ENCODE peak calls at places on chromosomes 12 and 14, in eight cellular contexts. B, A, G, Y, R, H, Q and T are unnamed samples.

GRCh38 chr12:118058881-118059644 is 1.9 kb downstream of the WSB2 start:
- DNase-seq in G (no peak), Y (no peak), R (no peak), B (no peak), H (no peak), Q (peak), A (no peak), T (no peak)

GRCh38 chr14:90987140-90987539 is 73.3 kb downstream of the RPS6KA5 start:
- DNase-seq in Q (no peak), B (no peak), R (no peak), G (no peak), H (no peak), A (no peak), Y (no peak), T (no peak)

GRCh38 chr12:76670776-76671175 is 93.1 kb upstream of the ZDHHC17 start:
- DNase-seq in G (no peak), Q (no peak), H (no peak), B (no peak), Y (no peak), A (no peak), R (no peak), T (no peak)

GRCh38 chr14:99380402-99380801 is 100.3 kb downstream of the SETD3 start:
- DNase-seq in B (no peak), R (no peak), A (no peak), H (peak), Q (no peak), G (no peak), Y (no peak), T (no peak)

GRCh38 chr12:16955083-16955657 is 349.2 kb upstream of the LMO3 start:
- DNase-seq in Q (no peak), A (no peak), Y (no peak), G (no peak), B (no peak), H (no peak), R (no peak), T (no peak)

GRCh38 chr12:113048716-113049127 is 7.8 kb upstream of the DTX1 start:
- DNase-seq in G (peak), A (peak), B (peak), Q (peak), R (peak), Y (peak), H (peak), T (peak)

GRCh38 chr12:4486049-4486699 is 40.6 kb upstream of the FGF6 start:
- DNase-seq in H (no peak), Y (no peak), Q (no peak), A (no peak), R (no peak), B (no peak), G (no peak), T (no peak)

GRCh38 chr12:81896771-81897170 is 137.6 kb upstream of the PPFIA2 start:
- DNase-seq in G (no peak), H (no peak), A (no peak), B (no peak), Y (no peak), R (no peak), Q (peak), T (no peak)

GRCh38 chr12:19234171-19234704 is 104.7 kb downstream of the PLEKHA5 start:
- DNase-seq in H (peak), Q (peak), B (no peak), A (no peak), Y (no peak), R (no peak), G (no peak), T (no peak)

GRCh38 chr14:105855893-105856675 is 329.7 kb downstream of the TMEM121 start:
- DNase-seq in Q (no peak), R (no peak), A (no peak), G (no peak), H (no peak), B (no peak), Y (peak), T (no peak)

GRCh38 chr12:176321-177181 is 37.4 kb downstream of the SLC6A12 start:
- DNase-seq in G (no peak), Q (no peak), Y (no peak), B (no peak), H (no peak), A (no peak), R (no peak), T (no peak)

GRCh38 chr12:108560752-108561719 is at the start of gene SART3:
- DNase-seq in Y (peak), B (peak), Q (peak), R (peak), A (peak), G (peak), H (peak), T (peak)

GRCh38 chr14:105273062-105273461 is 24.7 kb downstream of the BTBD6 start:
- DNase-seq in A (no peak), Y (no peak), B (no peak), Q (peak), G (no peak), R (no peak), H (no peak), T (no peak)

GRCh38 chr12:5515458-5515857 is 83.5 kb downstream of the NTF3 start:
- DNase-seq in Q (no peak), R (no peak), H (no peak), Y (no peak), G (no peak), B (no peak), A (no peak), T (no peak)

GRCh38 chr12:96648941-96649340 is 159.6 kb downstream of the CFAP54 start:
- DNase-seq in G (no peak), Q (no peak), B (no peak), H (no peak), A (no peak), R (no peak), Y (no peak), T (no peak)

GRCh38 chr12:121400332-121401139 is 618 bp downstream of the RNF34 start:
- DNase-seq in R (peak), B (peak), Q (peak), H (peak), G (peak), A (peak), Y (peak), T (no peak)

GRCh38 chr12:24853588-24853987 is 95.3 kb downstream of the BCAT1 start:
- DNase-seq in H (no peak), Y (no peak), B (no peak), R (no peak), Q (no peak), G (no peak), A (no peak), T (no peak)

GRCh38 chr12:6536894-6537579 is 2.7 kb downstream of the GAPDH start:
- DNase-seq in A (no peak), R (peak), B (no peak), Y (no peak), G (no peak), H (peak), Q (no peak), T (no peak)

GRCh38 chr14:99035712-99036593 is 236.0 kb downstream of the BCL11B start:
- DNase-seq in B (peak), Q (peak), R (no peak), Y (no peak), H (no peak), G (no peak), A (no peak), T (peak)

GRCh38 chr12:94766397-94766796 is 116.0 kb upstream of the TMCC3 start:
- DNase-seq in Y (no peak), Q (no peak), R (no peak), G (no peak), B (no peak), A (no peak), H (no peak), T (no peak)

GRCh38 chr12:100187068-100187467 is 13.5 kb upstream of the ACTR6 start:
- DNase-seq in R (no peak), H (no peak), Q (no peak), A (no peak), B (no peak), G (no peak), Y (no peak), T (no peak)

GRCh38 chr12:9911708-9912107 is 20.5 kb downstream of the CLEC2A start:
- DNase-seq in Q (no peak), H (no peak), R (no peak), A (no peak), Y (no peak), B (no peak), G (no peak), T (no peak)

GRCh38 chr12:94092516-94093241 is 55.7 kb upstream of the PLXNC1 start:
- DNase-seq in G (no peak), A (no peak), H (no peak), B (no peak), R (no peak), Y (no peak), Q (peak), T (peak)

GRCh38 chr12:131242741-131243496 is 289.2 kb downstream of the ADGRD1 start:
- DNase-seq in Y (peak), G (no peak), R (peak), Q (peak), H (peak), A (no peak), B (no peak), T (no peak)

GRCh38 chr12:47781479-47782371 is 8.7 kb downstream of the SLC48A1 start:
- DNase-seq in Y (no peak), R (no peak), Q (peak), H (no peak), B (no peak), A (no peak), G (no peak), T (no peak)

GRCh38 chr14:104747876-104748275 is 5.1 kb upstream of the SIVA1 start:
- DNase-seq in B (no peak), Q (no peak), H (no peak), R (no peak), A (no peak), Y (no peak), G (no peak), T (no peak)